ENCODE peak calls at places on chromosomes 1 and 21, in four cellular contexts. C is K562, Q is A549, N is GM12878. R is an unnamed sample. For H3K4me1, the result is how much of the 10 kb centered on the place peaks cover.

GRCh38 chr1:48470506-48470905 is 1.5 kb downstream of the SPATA6 start:
- DNase-seq in N (no peak), Q (no peak), C (no peak), R (no peak)

GRCh38 chr1:201882665-201883132 is 6.0 kb upstream of the SHISA4 start:
- DNase-seq in Q (no peak), C (peak), N (peak), R (peak)

GRCh38 chr1:100927276-100927675 is 31.4 kb downstream of the SLC30A7 start:
- DNase-seq in N (no peak), Q (no peak), C (no peak), R (no peak)

GRCh38 chr1:208759250-208759649 is 515.1 kb upstream of the PLXNA2 start:
- DNase-seq in N (no peak), C (no peak), Q (no peak), R (no peak)

GRCh38 chr1:147618077-147618569 is 52.2 kb downstream of the ACP6 start:
- DNase-seq in N (no peak), Q (no peak), C (no peak), R (peak)

GRCh38 chr1:24112381-24113169 is 640 bp upstream of the MYOM3 start:
- DNase-seq in N (no peak), Q (peak), C (peak), R (peak)

GRCh38 chr21:33028759-33029511 is 3.2 kb downstream of the OLIG2 start:
- DNase-seq in Q (no peak), N (no peak), C (no peak), R (peak)

GRCh38 chr21:37582613-37583012 is 216.0 kb downstream of the DYRK1A start:
- DNase-seq in C (peak), Q (peak), N (no peak), R (peak)

GRCh38 chr1:159188375-159188788 is 16.3 kb upstream of the ACKR1 start:
- DNase-seq in C (no peak), Q (no peak), N (no peak), R (peak)

GRCh38 chr1:227299238-227299637 is 19.1 kb downstream of the CDC42BPA start:
- DNase-seq in N (no peak), C (no peak), Q (no peak), R (peak)

GRCh38 chr1:36743286-36744005 is 260.7 kb upstream of the CSF3R start:
- DNase-seq in Q (no peak), C (no peak), N (no peak), R (no peak)

GRCh38 chr1:230028602-230029223 is 38.3 kb upstream of the GALNT2 start:
- DNase-seq in C (no peak), N (no peak), Q (no peak), R (no peak)

GRCh38 chr1:209823143-209824041 is 4.4 kb upstream of the UTP25 start:
- DNase-seq in N (no peak), C (peak), Q (peak), R (peak)

GRCh38 chr1:59389847-59390246 is 93.0 kb downstream of the FGGY start:
- DNase-seq in Q (no peak), C (no peak), N (no peak), R (no peak)

GRCh38 chr1:45877264-45877663 is 73.9 kb downstream of the MAST2 start:
- DNase-seq in N (no peak), C (no peak), Q (no peak), R (no peak)

GRCh38 chr1:8016244-8017241 is 9.6 kb downstream of the ERRFI1 start:
- DNase-seq in N (no peak), C (no peak), Q (no peak), R (no peak)

GRCh38 chr1:8018492-8019228 is 7.4 kb downstream of the ERRFI1 start:
- DNase-seq in N (no peak), C (no peak), Q (no peak), R (no peak)

GRCh38 chr1:8015809-8016165 is 10.3 kb downstream of the ERRFI1 start:
- DNase-seq in C (no peak), Q (no peak), N (no peak), R (no peak)

GRCh38 chr1:8019229-8019620 is 6.9 kb downstream of the ERRFI1 start:
- DNase-seq in C (no peak), N (no peak), Q (no peak), R (no peak)

DNA sequence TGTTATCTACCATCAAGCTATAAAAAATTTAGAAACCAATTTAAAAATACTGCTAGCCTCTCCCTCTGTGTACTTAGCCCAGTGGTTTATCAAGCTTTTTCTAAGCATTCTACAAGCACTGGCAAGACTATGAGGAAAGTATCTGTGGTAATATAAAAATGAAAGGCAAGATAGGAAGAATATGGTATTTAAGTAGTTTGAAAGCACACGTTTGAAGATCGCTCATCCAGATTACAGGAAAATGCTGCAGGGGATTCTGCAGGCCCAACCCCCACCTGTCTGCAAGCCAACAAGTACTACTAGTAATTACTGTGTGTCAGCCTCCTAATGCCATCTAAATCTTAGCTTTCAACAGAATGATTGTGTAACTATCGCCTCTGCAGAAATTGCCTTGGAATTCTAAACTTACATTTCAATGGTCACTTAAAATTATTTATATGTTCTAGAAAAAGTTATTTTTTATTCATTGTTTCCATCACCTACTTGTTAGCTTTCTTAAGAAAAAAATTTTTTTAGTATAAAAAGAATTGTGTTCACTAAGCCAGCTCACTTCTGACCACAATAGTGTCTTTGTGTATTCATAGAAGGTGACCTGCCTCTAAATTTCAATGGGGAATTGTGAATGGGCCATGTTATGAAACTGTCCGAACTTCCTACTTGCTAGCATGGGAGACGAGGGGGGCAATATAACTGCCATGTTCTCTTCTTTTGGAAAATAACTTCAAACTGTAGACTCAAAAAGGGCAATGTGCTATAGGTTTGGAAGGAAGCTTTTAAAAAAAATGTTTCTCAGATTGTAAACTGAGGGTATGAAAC is 8.4 kb downstream of the ERRFI1 start:
- DNase-seq in Q (no peak), N (no peak), C (no peak), R (no peak)
- TF ChIP-seq POLR2A in Q (no peak), N (no peak), C (no peak), R (peak)

GRCh38 chr1:21816602-21817302 is 4.7 kb downstream of the LDLRAD2 start:
- DNase-seq in N (no peak), Q (no peak), C (no peak), R (peak)

GRCh38 chr1:21813542-21813941 is 1.5 kb downstream of the LDLRAD2 start:
- DNase-seq in C (no peak), Q (no peak), N (no peak), R (no peak)

GRCh38 chr1:21814241-21814918 is 2.3 kb downstream of the LDLRAD2 start:
- DNase-seq in N (no peak), Q (no peak), C (peak), R (no peak)

GRCh38 chr1:21814981-21815583 is 3.0 kb downstream of the LDLRAD2 start:
- DNase-seq in C (no peak), N (no peak), Q (no peak), R (no peak)

GRCh38 chr1:21815724-21816311 is 3.8 kb downstream of the LDLRAD2 start:
- DNase-seq in C (no peak), Q (no peak), N (no peak), R (peak)
- TF ChIP-seq ELK1 in C (no peak), Q (no peak), N (no peak), R (no peak)

DNA sequence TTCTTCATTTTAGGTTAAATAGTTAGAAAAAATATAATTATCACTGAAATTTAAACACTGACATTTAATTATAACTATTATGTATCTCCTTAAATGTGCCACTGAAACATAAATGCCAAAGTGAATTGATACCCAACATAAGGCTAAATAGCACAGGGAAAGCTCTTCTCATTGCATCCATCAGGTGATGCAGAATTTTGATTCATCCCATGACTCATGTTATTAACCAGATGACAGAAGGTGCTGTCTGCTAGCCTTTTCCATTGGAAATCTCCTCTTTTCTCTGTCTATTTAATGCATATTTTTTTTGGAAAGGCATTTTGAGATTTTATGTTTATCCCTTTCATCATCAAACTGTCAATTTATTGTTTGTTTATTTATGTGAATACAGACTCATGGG is 136.8 kb downstream of the KCNK2 start:
- DNase-seq in Q (no peak), N (no peak), C (no peak), R (peak)
- H3K4me1 ChIP-seq in Q (under half), N (under half), C (under half), R (under half)

GRCh38 chr1:151611288-151611790 is 511 bp upstream of the SNX27 start:
- DNase-seq in C (peak), Q (no peak), N (no peak), R (peak)
- TF ChIP-seq POLR2A in C (no peak), Q (no peak), N (no peak), R (no peak)

DNA sequence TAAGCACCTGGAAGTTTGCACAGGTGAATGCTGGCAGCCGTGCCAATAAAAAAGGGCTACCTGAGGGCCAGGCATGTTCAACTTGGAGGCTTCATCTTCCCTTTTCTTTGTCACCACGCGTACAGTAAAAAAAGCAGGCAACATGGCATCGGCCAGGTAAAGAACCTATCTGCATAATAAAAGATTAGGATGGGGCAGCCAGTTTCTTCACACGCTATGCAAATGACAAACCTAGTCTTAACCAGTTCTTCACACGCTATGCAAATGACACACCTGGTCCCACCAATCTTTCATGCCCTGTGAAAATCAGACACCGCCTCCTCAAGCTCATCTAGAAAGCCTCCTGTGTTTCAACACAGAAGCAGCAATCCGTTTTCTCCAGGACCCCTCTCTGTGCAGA is 413.4 kb downstream of the HLX start:
- DNase-seq in N (no peak), Q (no peak), C (no peak), R (no peak)
- TF ChIP-seq ELK1 in N (no peak), Q (no peak), C (no peak), R (no peak)

GRCh38 chr1:158014702-158015320 is 21.4 kb downstream of the KIRREL1 start:
- DNase-seq in N (no peak), C (no peak), Q (no peak), R (no peak)
- H3K4me1 ChIP-seq in N (under half), C (under half), Q (half or more), R (half or more)

GRCh38 chr21:41453761-41454160 is 27.7 kb downstream of the MX1 start:
- DNase-seq in N (no peak), Q (no peak), C (no peak), R (no peak)

GRCh38 chr21:41453198-41453597 is 27.2 kb downstream of the MX1 start:
- DNase-seq in Q (no peak), N (no peak), C (no peak), R (no peak)

GRCh38 chr21:41449613-41450012 is 23.6 kb downstream of the MX1 start:
- DNase-seq in N (no peak), C (no peak), Q (no peak), R (no peak)

GRCh38 chr21:41447356-41447755 is 21.3 kb downstream of the MX1 start:
- DNase-seq in C (no peak), N (no peak), Q (no peak), R (no peak)

DNA sequence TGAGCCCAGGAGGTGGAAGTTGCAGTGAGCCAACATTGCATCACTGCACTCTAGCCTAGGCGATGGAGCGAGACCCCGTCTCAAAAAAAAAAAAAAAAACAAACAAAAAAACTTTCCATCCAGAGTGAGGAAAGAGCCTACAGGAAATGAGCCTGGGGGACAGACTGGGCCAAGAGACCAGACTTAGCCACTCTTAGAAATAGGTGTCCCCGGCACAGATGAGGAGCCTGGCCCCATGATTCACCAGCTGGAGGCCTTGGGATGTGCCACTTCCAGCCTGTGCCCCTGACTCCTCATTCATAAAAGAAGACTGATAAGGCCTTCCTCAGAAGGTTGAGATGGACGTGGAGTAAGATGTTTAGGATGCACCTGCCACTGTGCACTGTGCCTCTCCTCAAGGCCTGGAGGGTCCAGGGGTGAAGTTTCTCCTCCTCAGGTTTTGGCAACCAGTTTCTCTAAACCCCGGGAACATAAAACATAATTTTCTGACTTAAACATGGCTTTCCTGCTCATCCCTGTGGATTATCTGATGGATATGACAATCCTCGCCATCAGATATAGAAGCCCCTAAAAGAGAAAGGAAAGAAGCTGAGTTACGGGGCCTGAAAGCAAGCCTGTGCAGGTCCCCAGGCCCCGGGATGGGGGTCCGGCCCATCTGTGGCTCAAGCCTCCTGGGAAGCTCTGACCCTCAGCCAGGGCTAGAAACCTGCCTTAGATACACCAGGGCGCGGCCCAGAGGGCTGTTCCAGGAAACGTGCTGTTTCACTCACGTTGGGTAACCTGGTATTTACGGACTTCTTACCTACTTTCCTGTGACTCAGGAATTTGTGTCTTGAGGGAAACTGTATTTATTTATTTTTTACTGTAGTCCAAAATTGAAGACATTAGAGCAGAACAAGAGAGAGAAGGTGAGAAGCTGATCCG is 26.0 kb downstream of the MX1 start:
- DNase-seq in C (no peak), Q (no peak), N (no peak), R (no peak)
- TF ChIP-seq POLR2A in C (no peak), Q (no peak), N (peak), R (no peak)

GRCh38 chr1:119840745-119841144 is 29.5 kb upstream of the REG4 start:
- DNase-seq in N (no peak), C (no peak), Q (no peak), R (no peak)

GRCh38 chr1:119841306-119841705 is 30.0 kb upstream of the REG4 start:
- DNase-seq in Q (no peak), N (no peak), C (no peak), R (no peak)

DNA sequence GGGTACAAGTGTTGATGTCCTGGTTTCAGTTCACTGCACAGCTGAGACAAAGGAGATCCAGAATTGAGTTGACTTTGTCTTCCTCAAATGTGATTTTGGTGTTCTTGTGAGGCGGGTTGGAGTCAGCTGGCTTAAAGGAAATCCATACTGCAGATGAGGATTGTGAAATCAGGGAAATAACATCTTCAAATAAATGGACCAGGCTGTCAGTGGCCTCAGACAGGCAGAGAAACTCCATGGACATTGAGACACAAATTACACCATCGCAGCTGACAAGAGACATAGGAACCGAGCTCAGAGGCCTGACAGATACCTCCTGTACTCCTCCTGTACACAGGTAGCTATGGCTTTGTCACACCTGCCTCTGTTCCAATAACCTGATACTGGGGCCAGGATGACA is 27.0 kb upstream of the REG4 start:
- DNase-seq in Q (no peak), N (no peak), C (no peak), R (peak)
- TF ChIP-seq ELK1 in Q (no peak), N (no peak), C (no peak), R (no peak)

GRCh38 chr1:113292660-113293626 is 97.4 kb upstream of the MAGI3 start:
- DNase-seq in C (no peak), Q (no peak), N (no peak), R (no peak)
- H3K4me1 ChIP-seq in C (under half), Q (under half), N (under half), R (under half)

R was measured in IMR-90.